ENCODE peak calls at places on chromosome 13, in four cellular contexts. Y is ELR, E is AG09319, Z is colonic mucosa. C is an unnamed sample.

GRCh38 chr13:26112843-26113242 is 61.0 kb upstream of the SHISA2 start:
- DNase-seq in Y (peak), E (no peak), Z (no peak), C (peak)

GRCh38 chr13:101390461-101390860 is 25.8 kb downstream of the NALCN start:
- DNase-seq in Y (peak), E (no peak), Z (no peak), C (no peak)

GRCh38 chr13:108609353-108609752 is 20.1 kb upstream of the MYO16 start:
- DNase-seq in Y (peak), E (peak), Z (no peak), C (peak)

GRCh38 chr13:112061367-112062046 is 5.4 kb upstream of the SOX1 start:
- DNase-seq in Y (no peak), E (no peak), Z (no peak), C (no peak)

GRCh38 chr13:37701306-37701705 is 102.7 kb upstream of the POSTN start:
- DNase-seq in Y (peak), E (no peak), Z (no peak), C (no peak)

GRCh38 chr13:66886248-66886647 is 343.9 kb downstream of the PCDH9 start:
- DNase-seq in Y (no peak), E (no peak), Z (no peak), C (peak)

GRCh38 chr13:112781287-112781686 is 91.4 kb downstream of the ATP11A start:
- DNase-seq in Y (no peak), E (no peak), Z (no peak), C (no peak)

GRCh38 chr13:29491248-29491647 is 104.2 kb downstream of the SLC7A1 start:
- DNase-seq in Y (no peak), E (no peak), Z (no peak), C (no peak)

GRCh38 chr13:24741016-24741662 is 22.8 kb upstream of the RNF17 start:
- DNase-seq in Y (peak), E (no peak), Z (no peak), C (peak)

GRCh38 chr13:21539687-21540086 is 64.3 kb downstream of the MICU2 start:
- DNase-seq in Y (no peak), E (no peak), Z (no peak), C (no peak)

GRCh38 chr13:36820222-36820621 is 1.2 kb downstream of the RFXAP start:
- DNase-seq in Y (peak), E (no peak), Z (no peak), C (no peak)

GRCh38 chr13:43316997-43317396 is 293.6 kb downstream of the DNAJC15 start:
- DNase-seq in Y (peak), E (no peak), Z (no peak), C (peak)

GRCh38 chr13:99303863-99304521 is 3.2 kb downstream of the GPR183 start:
- DNase-seq in Y (no peak), E (no peak), Z (no peak), C (no peak)

GRCh38 chr13:99829593-99830239 is 141.9 kb downstream of the ZIC5 start:
- DNase-seq in Y (no peak), E (no peak), Z (no peak), C (no peak)

GRCh38 chr13:109667754-109668360 is 118.5 kb downstream of the IRS2 start:
- DNase-seq in Y (no peak), E (no peak), Z (no peak), C (peak)

GRCh38 chr13:37775871-37776270 is 93.7 kb downstream of the TRPC4 start:
- DNase-seq in Y (peak), E (no peak), Z (no peak), C (no peak)

C was measured in epithelial cell of esophagus.